ENCODE peak calls at places on chromosome X, in ten cellular contexts. P is HFFc6; R is T-helper 2 cell; X is left cardiac atrium; O is CD4-positive, alpha-beta memory T cell; B is M059J; Z is esophagus squamous epithelium; V is substantia nigra; M is tibial nerve; L is activated T-cell treated with anti-CD3 and anti-CD28 coated beads, Interleukin-2, amount 50 U/mL, for 24 hours. C is an unnamed sample.

GRCh38 chrX:21581479-21581878 is 76.7 kb downstream of the KLHL34 start:
- DNase-seq in P (no peak), R (no peak), X (no peak), O (no peak), B (no peak), Z (no peak), V (no peak), M (no peak), L (no peak), C (no peak)

GRCh38 chrX:115906881-115907280 is 263.7 kb upstream of the AGTR2 start:
- DNase-seq in P (no peak), R (no peak), X (no peak), O (no peak), B (no peak), Z (no peak), V (no peak), M (no peak), L (no peak), C (no peak)

GRCh38 chrX:629230-630006 is 1.2 kb upstream of the SHOX start:
- DNase-seq in P (no peak), R (no peak), X (no peak), O (no peak), B (no peak), Z (no peak), V (no peak), M (no peak), L (no peak), C (no peak)

GRCh38 chrX:113222305-113222704 is 381.7 kb upstream of the AMOT start:
- DNase-seq in P (no peak), R (no peak), X (no peak), O (no peak), B (no peak), Z (no peak), V (no peak), M (no peak), L (no peak), C (no peak)

GRCh38 chrX:155880586-155881157 is 473 bp upstream of the VAMP7 start:
- DNase-seq in P (no peak), R (no peak), X (no peak), O (no peak), B (peak), Z (no peak), V (no peak), M (no peak), L (no peak), C (no peak)

GRCh38 chrX:135213200-135213844 is 38.5 kb upstream of the ETDA start:
- DNase-seq in P (no peak), R (no peak), X (no peak), O (no peak), B (no peak), Z (no peak), V (no peak), M (no peak), L (peak), C (no peak)

GRCh38 chrX:53318766-53319353 is 37.5 kb upstream of the IQSEC2 start:
- DNase-seq in P (no peak), R (no peak), X (no peak), O (no peak), B (no peak), Z (no peak), V (peak), M (no peak), L (no peak), C (no peak)

GRCh38 chrX:71282514-71283408 is 674 bp upstream of the NONO start:
- DNase-seq in P (peak), R (peak), X (no peak), O (peak), B (peak), Z (no peak), V (no peak), M (no peak), L (peak), C (no peak)

GRCh38 chrX:103556941-103557340 is 28.4 kb upstream of the TCEAL4 start:
- DNase-seq in P (no peak), R (no peak), X (no peak), O (no peak), B (no peak), Z (no peak), V (no peak), M (no peak), L (no peak), C (no peak)

GRCh38 chrX:106740193-106740780 is 13.8 kb downstream of the RNF128 start:
- DNase-seq in P (no peak), R (no peak), X (no peak), O (no peak), B (no peak), Z (no peak), V (no peak), M (no peak), L (no peak), C (no peak)

GRCh38 chrX:152878976-152879755 is 18.7 kb upstream of the ZNF185 start:
- DNase-seq in P (no peak), R (no peak), X (no peak), O (no peak), B (no peak), Z (no peak), V (no peak), M (no peak), L (no peak), C (no peak)

GRCh38 chrX:153338836-153339235 is 4.9 kb downstream of the ZNF275 start:
- DNase-seq in P (no peak), R (no peak), X (no peak), O (no peak), B (no peak), Z (no peak), V (no peak), M (no peak), L (no peak), C (no peak)

GRCh38 chrX:124203311-124203710 is 129.1 kb upstream of the TEX13D start:
- DNase-seq in P (no peak), R (no peak), X (no peak), O (no peak), B (no peak), Z (no peak), V (no peak), M (no peak), L (no peak), C (no peak)

GRCh38 chrX:43333543-43333942 is 322.6 kb upstream of the MAOA start:
- DNase-seq in P (no peak), R (no peak), X (no peak), O (no peak), B (no peak), Z (no peak), V (no peak), M (no peak), L (no peak), C (no peak)

GRCh38 chrX:134443020-134443419 is 16.9 kb upstream of the HPRT1 start:
- DNase-seq in P (no peak), R (no peak), X (no peak), O (no peak), B (no peak), Z (no peak), V (no peak), M (no peak), L (no peak), C (no peak)

GRCh38 chrX:13448941-13449340 is 120.5 kb upstream of the EGFL6 start:
- DNase-seq in P (no peak), R (no peak), X (no peak), O (no peak), B (no peak), Z (no peak), V (no peak), M (no peak), L (no peak), C (no peak)

GRCh38 chrX:298993-299392 is 17.8 kb downstream of the PLCXD1 start:
- DNase-seq in P (no peak), R (no peak), X (peak), O (no peak), B (no peak), Z (no peak), V (no peak), M (no peak), L (no peak), C (no peak)

GRCh38 chrX:45070116-45071007 is 130.3 kb downstream of the DIPK2B start:
- DNase-seq in P (peak), R (no peak), X (no peak), O (peak), B (peak), Z (no peak), V (no peak), M (no peak), L (no peak), C (peak)

GRCh38 chrX:153906126-153906917 is 1.8 kb downstream of the AVPR2 start:
- DNase-seq in P (no peak), R (no peak), X (no peak), O (no peak), B (no peak), Z (no peak), V (no peak), M (no peak), L (no peak), C (no peak)

GRCh38 chrX:46573331-46573895 is at the start of gene CHST7:
- DNase-seq in P (peak), R (peak), X (peak), O (peak), B (peak), Z (no peak), V (peak), M (peak), L (peak), C (peak)

GRCh38 chrX:10457092-10457491 is 163.3 kb downstream of the MID1 start:
- DNase-seq in P (no peak), R (no peak), X (peak), O (no peak), B (no peak), Z (no peak), V (no peak), M (no peak), L (no peak), C (no peak)

GRCh38 chrX:136953867-136954787 is 73.6 kb upstream of the RBMX start:
- DNase-seq in P (peak), R (peak), X (peak), O (peak), B (peak), Z (peak), V (peak), M (peak), L (peak), C (peak)

GRCh38 chrX:55738969-55739368 is 21.4 kb downstream of the RRAGB start:
- DNase-seq in P (no peak), R (no peak), X (no peak), O (no peak), B (no peak), Z (no peak), V (no peak), M (no peak), L (no peak), C (no peak)

GRCh38 chrX:55640854-55641253 is 17.7 kb downstream of the FOXR2 start:
- DNase-seq in P (no peak), R (no peak), X (no peak), O (no peak), B (no peak), Z (no peak), V (no peak), M (no peak), L (no peak), C (no peak)

GRCh38 chrX:101550825-101551767 is 749 bp downstream of the ARMCX1 start:
- DNase-seq in P (peak), R (no peak), X (peak), O (no peak), B (peak), Z (no peak), V (peak), M (peak), L (no peak), C (peak)

GRCh38 chrX:42229533-42229932 is 306.2 kb upstream of the CASK start:
- DNase-seq in P (no peak), R (no peak), X (no peak), O (no peak), B (no peak), Z (no peak), V (no peak), M (no peak), L (no peak), C (no peak)

GRCh38 chrX:69489625-69490024 is 14.5 kb upstream of the NALF2 start:
- DNase-seq in P (no peak), R (no peak), X (no peak), O (no peak), B (no peak), Z (no peak), V (no peak), M (no peak), L (no peak), C (no peak)

GRCh38 chrX:129939986-129940385 is 34.0 kb downstream of the UTP14A start:
- DNase-seq in P (no peak), R (no peak), X (no peak), O (no peak), B (peak), Z (no peak), V (no peak), M (no peak), L (no peak), C (no peak)

GRCh38 chrX:154019633-154020499 is at the start of gene IRAK1:
- DNase-seq in P (peak), R (peak), X (peak), O (peak), B (peak), Z (no peak), V (peak), M (peak), L (peak), C (peak)

GRCh38 chrX:95382799-95383198 is 1301.8 kb upstream of the DIAPH2 start:
- DNase-seq in P (no peak), R (no peak), X (no peak), O (no peak), B (no peak), Z (no peak), V (no peak), M (no peak), L (no peak), C (no peak)

GRCh38 chrX:17047224-17047623 is 100.8 kb downstream of the REPS2 start:
- DNase-seq in P (no peak), R (no peak), X (no peak), O (no peak), B (no peak), Z (no peak), V (no peak), M (no peak), L (no peak), C (no peak)

GRCh38 chrX:108384783-108385182 is 53.4 kb downstream of the COL4A6 start:
- DNase-seq in P (no peak), R (no peak), X (no peak), O (no peak), B (no peak), Z (no peak), V (no peak), M (no peak), L (no peak), C (no peak)

GRCh38 chrX:1418901-1419544 is 27.1 kb upstream of the SLC25A6 start:
- DNase-seq in P (no peak), R (no peak), X (no peak), O (no peak), B (no peak), Z (no peak), V (no peak), M (no peak), L (peak), C (no peak)

GRCh38 chrX:72081605-72082320 is 50.0 kb downstream of the RTL5 start:
- DNase-seq in P (no peak), R (no peak), X (no peak), O (no peak), B (no peak), Z (no peak), V (no peak), M (no peak), L (no peak), C (no peak)

GRCh38 chrX:12002876-12003275 is 135.4 kb upstream of the FRMPD4 start:
- DNase-seq in P (no peak), R (no peak), X (no peak), O (no peak), B (peak), Z (no peak), V (no peak), M (no peak), L (no peak), C (no peak)

GRCh38 chrX:64394874-64395567 is at the start of gene MTMR8:
- DNase-seq in P (no peak), R (peak), X (peak), O (peak), B (no peak), Z (peak), V (peak), M (peak), L (peak), C (peak)

GRCh38 chrX:119343856-119344255 is 55.3 kb upstream of the SLC25A43 start:
- DNase-seq in P (no peak), R (no peak), X (no peak), O (no peak), B (peak), Z (no peak), V (no peak), M (no peak), L (no peak), C (no peak)

GRCh38 chrX:68719904-68720614 is 72.6 kb downstream of the STARD8 start:
- DNase-seq in P (no peak), R (no peak), X (no peak), O (no peak), B (no peak), Z (no peak), V (no peak), M (no peak), L (peak), C (no peak)